ENCODE peak calls at places on chromosomes 16 and 17, in six cellular contexts. One of them, this sample, is unnamed.

GRCh38 chr16:86343733-86344585 is 166.4 kb upstream of the FOXF1 start:
- DNase-seq in right cardiac atrium: no peak
- DNase-seq in mesendoderm: peak; percentile 74
- DNase-seq in left ventricle myocardium inferior: no peak
- DNase-seq in heart right ventricle: no peak
- DNase-seq in lower lobe of right lung: no peak
- DNase-seq in this sample: peak; percentile 43

GRCh38 chr17:17494499-17495447 is 1.4 kb downstream of the RASD1 start:
- DNase-seq in right cardiac atrium: peak; percentile 75
- DNase-seq in mesendoderm: peak; percentile 87
- DNase-seq in left ventricle myocardium inferior: peak; percentile 51
- DNase-seq in heart right ventricle: peak; percentile 45
- DNase-seq in lower lobe of right lung: peak; percentile 74
- DNase-seq in this sample: peak; percentile 66

GRCh38 chr17:8829036-8829941 is 30.1 kb upstream of the MFSD6L start:
- DNase-seq in right cardiac atrium: no peak
- DNase-seq in mesendoderm: no peak
- DNase-seq in left ventricle myocardium inferior: no peak
- DNase-seq in heart right ventricle: no peak
- DNase-seq in lower lobe of right lung: no peak
- DNase-seq in this sample: no peak

GRCh38 chr16:81076566-81077076 is 417 bp downstream of the C16orf46 start:
- DNase-seq in right cardiac atrium: peak; percentile 89
- DNase-seq in mesendoderm: no peak
- DNase-seq in left ventricle myocardium inferior: peak; percentile 89
- DNase-seq in heart right ventricle: peak; percentile 90
- DNase-seq in lower lobe of right lung: peak; percentile 89
- DNase-seq in this sample: peak; percentile 85

GRCh38 chr16:64590516-64590915 is 531.3 kb downstream of the CDH11 start:
- DNase-seq in right cardiac atrium: no peak
- DNase-seq in mesendoderm: no peak
- DNase-seq in left ventricle myocardium inferior: no peak
- DNase-seq in heart right ventricle: no peak
- DNase-seq in lower lobe of right lung: no peak
- DNase-seq in this sample: peak; percentile 9

GRCh38 chr17:42097691-42098661 is at the start of gene ZNF385C:
- DNase-seq in right cardiac atrium: no peak
- DNase-seq in mesendoderm: no peak
- DNase-seq in left ventricle myocardium inferior: no peak
- DNase-seq in heart right ventricle: no peak
- DNase-seq in lower lobe of right lung: no peak
- DNase-seq in this sample: no peak

GRCh38 chr17:68906638-68907037 is 48.6 kb downstream of the ABCA8 start:
- DNase-seq in right cardiac atrium: no peak
- DNase-seq in mesendoderm: peak; percentile 18
- DNase-seq in left ventricle myocardium inferior: no peak
- DNase-seq in heart right ventricle: no peak
- DNase-seq in lower lobe of right lung: no peak
- DNase-seq in this sample: peak; percentile 55

GRCh38 chr17:72376486-72377345 is 255.9 kb downstream of the SOX9 start:
- DNase-seq in right cardiac atrium: no peak
- DNase-seq in mesendoderm: no peak
- DNase-seq in left ventricle myocardium inferior: no peak
- DNase-seq in heart right ventricle: no peak
- DNase-seq in lower lobe of right lung: no peak
- DNase-seq in this sample: no peak

GRCh38 chr17:46736100-46736499 is 82.4 kb downstream of the WNT3 start:
- DNase-seq in right cardiac atrium: no peak
- DNase-seq in mesendoderm: no peak
- DNase-seq in left ventricle myocardium inferior: no peak
- DNase-seq in heart right ventricle: no peak
- DNase-seq in lower lobe of right lung: no peak
- DNase-seq in this sample: no peak

GRCh38 chr16:12805091-12805490 is 1.4 kb upstream of the CPPED1 start:
- DNase-seq in right cardiac atrium: no peak
- DNase-seq in mesendoderm: no peak
- DNase-seq in left ventricle myocardium inferior: no peak
- DNase-seq in heart right ventricle: no peak
- DNase-seq in lower lobe of right lung: no peak
- DNase-seq in this sample: no peak

GRCh38 chr17:80104321-80104955 is 3.1 kb downstream of the GAA start:
- DNase-seq in right cardiac atrium: no peak
- DNase-seq in mesendoderm: peak; percentile 31
- DNase-seq in left ventricle myocardium inferior: no peak
- DNase-seq in heart right ventricle: no peak
- DNase-seq in lower lobe of right lung: peak; percentile 47
- DNase-seq in this sample: peak; percentile 55

GRCh38 chr16:56451753-56452689 is 667 bp downstream of the OGFOD1 start:
- DNase-seq in right cardiac atrium: peak; percentile 29
- DNase-seq in mesendoderm: peak; percentile 78
- DNase-seq in left ventricle myocardium inferior: no peak
- DNase-seq in heart right ventricle: peak; percentile 42
- DNase-seq in lower lobe of right lung: no peak
- DNase-seq in this sample: peak; percentile 32

GRCh38 chr16:66376577-66377326 is 10.3 kb downstream of the CDH5 start:
- DNase-seq in right cardiac atrium: no peak
- DNase-seq in mesendoderm: no peak
- DNase-seq in left ventricle myocardium inferior: no peak
- DNase-seq in heart right ventricle: no peak
- DNase-seq in lower lobe of right lung: no peak
- DNase-seq in this sample: no peak

GRCh38 chr17:497587-498034 is 145.0 kb upstream of the RPH3AL start:
- DNase-seq in right cardiac atrium: no peak
- DNase-seq in mesendoderm: no peak
- DNase-seq in left ventricle myocardium inferior: no peak
- DNase-seq in heart right ventricle: no peak
- DNase-seq in lower lobe of right lung: no peak
- DNase-seq in this sample: no peak

GRCh38 chr16:75093598-75094540 is 22.7 kb downstream of the LDHD start:
- DNase-seq in right cardiac atrium: no peak
- DNase-seq in mesendoderm: no peak
- DNase-seq in left ventricle myocardium inferior: no peak
- DNase-seq in heart right ventricle: no peak
- DNase-seq in lower lobe of right lung: no peak
- DNase-seq in this sample: no peak

GRCh38 chr17:47705536-47706481 is 11.8 kb downstream of the TBKBP1 start:
- DNase-seq in right cardiac atrium: no peak
- DNase-seq in mesendoderm: no peak
- DNase-seq in left ventricle myocardium inferior: no peak
- DNase-seq in heart right ventricle: no peak
- DNase-seq in lower lobe of right lung: peak; percentile 20
- DNase-seq in this sample: no peak

GRCh38 chr17:57097832-57098421 is 12.9 kb downstream of the AKAP1 start:
- DNase-seq in right cardiac atrium: no peak
- DNase-seq in mesendoderm: no peak
- DNase-seq in left ventricle myocardium inferior: no peak
- DNase-seq in heart right ventricle: peak; percentile 74
- DNase-seq in lower lobe of right lung: no peak
- DNase-seq in this sample: peak; percentile 77

GRCh38 chr16:17556276-17557052 is 85.7 kb upstream of the XYLT1 start:
- DNase-seq in right cardiac atrium: no peak
- DNase-seq in mesendoderm: peak; percentile 63
- DNase-seq in left ventricle myocardium inferior: no peak
- DNase-seq in heart right ventricle: no peak
- DNase-seq in lower lobe of right lung: no peak
- DNase-seq in this sample: peak; percentile 3

GRCh38 chr17:41178843-41179616 is 1.0 kb upstream of the KRTAP4-2 start:
- DNase-seq in right cardiac atrium: no peak
- DNase-seq in mesendoderm: no peak
- DNase-seq in left ventricle myocardium inferior: no peak
- DNase-seq in heart right ventricle: no peak
- DNase-seq in lower lobe of right lung: no peak
- DNase-seq in this sample: no peak

GRCh38 chr16:46713634-46714033 is 24.2 kb downstream of the ORC6 start:
- DNase-seq in right cardiac atrium: no peak
- DNase-seq in mesendoderm: no peak
- DNase-seq in left ventricle myocardium inferior: no peak
- DNase-seq in heart right ventricle: no peak
- DNase-seq in lower lobe of right lung: no peak
- DNase-seq in this sample: peak; percentile 41

GRCh38 chr17:78939615-78940014 is 14.4 kb upstream of the TIMP2 start:
- DNase-seq in right cardiac atrium: no peak
- DNase-seq in mesendoderm: no peak
- DNase-seq in left ventricle myocardium inferior: no peak
- DNase-seq in heart right ventricle: no peak
- DNase-seq in lower lobe of right lung: no peak
- DNase-seq in this sample: no peak

GRCh38 chr17:31339906-31340661 is 18.7 kb upstream of the EVI2A start:
- DNase-seq in right cardiac atrium: no peak
- DNase-seq in mesendoderm: no peak
- DNase-seq in left ventricle myocardium inferior: no peak
- DNase-seq in heart right ventricle: no peak
- DNase-seq in lower lobe of right lung: no peak
- DNase-seq in this sample: peak; percentile 86

GRCh38 chr17:77288115-77288619 is 147.4 kb downstream of the SEC14L1 start:
- DNase-seq in right cardiac atrium: no peak
- DNase-seq in mesendoderm: no peak
- DNase-seq in left ventricle myocardium inferior: no peak
- DNase-seq in heart right ventricle: no peak
- DNase-seq in lower lobe of right lung: no peak
- DNase-seq in this sample: no peak

GRCh38 chr17:57954421-57955182 is 610 bp downstream of the CUEDC1 start:
- DNase-seq in right cardiac atrium: peak; percentile 93
- DNase-seq in mesendoderm: peak; percentile 91
- DNase-seq in left ventricle myocardium inferior: peak; percentile 91
- DNase-seq in heart right ventricle: peak; percentile 93
- DNase-seq in lower lobe of right lung: peak; percentile 72
- DNase-seq in this sample: peak; percentile 77

GRCh38 chr16:30414159-30414558 is 6.8 kb downstream of the ZNF771 start:
- DNase-seq in right cardiac atrium: no peak
- DNase-seq in mesendoderm: no peak
- DNase-seq in left ventricle myocardium inferior: no peak
- DNase-seq in heart right ventricle: no peak
- DNase-seq in lower lobe of right lung: no peak
- DNase-seq in this sample: no peak

GRCh38 chr17:62075308-62075815 is 10.3 kb upstream of the MED13 start:
- DNase-seq in right cardiac atrium: no peak
- DNase-seq in mesendoderm: no peak
- DNase-seq in left ventricle myocardium inferior: no peak
- DNase-seq in heart right ventricle: no peak
- DNase-seq in lower lobe of right lung: no peak
- DNase-seq in this sample: peak; percentile 32

GRCh38 chr17:4679652-4680051 is 24.3 kb downstream of the PELP1 start:
- DNase-seq in right cardiac atrium: no peak
- DNase-seq in mesendoderm: peak; percentile 78
- DNase-seq in left ventricle myocardium inferior: no peak
- DNase-seq in heart right ventricle: no peak
- DNase-seq in lower lobe of right lung: no peak
- DNase-seq in this sample: peak; percentile 46
- H3K27ac ChIP-seq in right cardiac atrium: no peak overlapping the region
- H3K27ac ChIP-seq in mesendoderm: no peak overlapping the region
- H3K27ac ChIP-seq in left ventricle myocardium inferior: no peak overlapping the region
- H3K27ac ChIP-seq in heart right ventricle: no peak overlapping the region
- H3K27ac ChIP-seq in lower lobe of right lung: no peak overlapping the region
- H3K27ac ChIP-seq in this sample: peak overlapping the region; percentile 82

GRCh38 chr17:50641339-50641725 is 6.7 kb downstream of the ABCC3 start:
- DNase-seq in right cardiac atrium: no peak
- DNase-seq in mesendoderm: no peak
- DNase-seq in left ventricle myocardium inferior: no peak
- DNase-seq in heart right ventricle: no peak
- DNase-seq in lower lobe of right lung: no peak
- DNase-seq in this sample: no peak

GRCh38 chr17:50638851-50639767 is 4.4 kb downstream of the ABCC3 start:
- DNase-seq in right cardiac atrium: peak; percentile 94
- DNase-seq in mesendoderm: peak; percentile 93
- DNase-seq in left ventricle myocardium inferior: peak; percentile 84
- DNase-seq in heart right ventricle: peak; percentile 90
- DNase-seq in lower lobe of right lung: peak; percentile 94
- DNase-seq in this sample: peak; percentile 99

GRCh38 chr17:50642722-50643656 is 8.3 kb downstream of the ABCC3 start:
- DNase-seq in right cardiac atrium: no peak
- DNase-seq in mesendoderm: no peak
- DNase-seq in left ventricle myocardium inferior: no peak
- DNase-seq in heart right ventricle: no peak
- DNase-seq in lower lobe of right lung: no peak
- DNase-seq in this sample: no peak

GRCh38 chr17:50642071-50642721 is 7.5 kb downstream of the ABCC3 start:
- DNase-seq in right cardiac atrium: no peak
- DNase-seq in mesendoderm: no peak
- DNase-seq in left ventricle myocardium inferior: no peak
- DNase-seq in heart right ventricle: no peak
- DNase-seq in lower lobe of right lung: no peak
- DNase-seq in this sample: no peak

DNA sequence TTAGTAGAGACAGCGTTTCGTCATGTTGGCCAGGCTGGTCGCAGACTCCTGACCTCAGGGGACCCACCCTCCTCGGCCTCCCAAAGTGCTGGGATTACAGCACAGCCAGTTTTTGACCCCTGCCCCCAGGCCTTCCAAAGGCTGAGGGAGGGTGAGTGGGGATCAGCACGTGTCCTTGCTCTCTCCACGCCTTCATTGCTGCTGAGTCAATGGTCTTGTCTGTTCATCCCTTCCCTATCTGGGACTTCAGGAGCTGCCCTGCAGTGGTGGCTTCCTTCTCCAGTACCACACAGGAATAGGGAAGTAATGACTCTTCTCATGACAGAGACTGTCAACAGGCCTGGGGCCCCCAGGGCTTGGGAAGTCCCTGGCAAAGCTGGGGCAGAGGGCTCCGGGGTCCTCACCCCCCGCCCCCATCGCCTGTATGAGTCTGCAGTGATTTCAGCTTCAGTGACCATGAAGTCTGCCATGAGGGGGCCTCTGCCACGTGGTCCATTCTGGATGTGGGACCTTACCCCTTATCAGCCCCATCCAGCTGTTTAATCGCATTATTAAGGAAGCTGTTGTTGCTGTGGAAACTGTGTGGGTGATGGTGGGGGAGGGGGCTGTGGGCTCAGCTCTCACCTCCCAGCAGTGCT is 6.1 kb downstream of the ABCC3 start:
- DNase-seq in right cardiac atrium: peak; percentile 47
- DNase-seq in mesendoderm: peak; percentile 76
- DNase-seq in left ventricle myocardium inferior: no peak
- DNase-seq in heart right ventricle: no peak
- DNase-seq in lower lobe of right lung: no peak
- DNase-seq in this sample: peak; percentile 46
- H3K4me1 ChIP-seq in right cardiac atrium: peaks cover 12% of the 10 kb centered on the region
- H3K4me1 ChIP-seq in mesendoderm: peaks cover 12% of the 10 kb centered on the region
- H3K4me1 ChIP-seq in left ventricle myocardium inferior: peaks cover 22% of the 10 kb centered on the region
- H3K4me1 ChIP-seq in heart right ventricle: peaks cover 23% of the 10 kb centered on the region
- H3K4me1 ChIP-seq in lower lobe of right lung: peaks cover 48% of the 10 kb centered on the region
- H3K4me1 ChIP-seq in this sample: no peaks in the 10 kb centered on the region

DNA sequence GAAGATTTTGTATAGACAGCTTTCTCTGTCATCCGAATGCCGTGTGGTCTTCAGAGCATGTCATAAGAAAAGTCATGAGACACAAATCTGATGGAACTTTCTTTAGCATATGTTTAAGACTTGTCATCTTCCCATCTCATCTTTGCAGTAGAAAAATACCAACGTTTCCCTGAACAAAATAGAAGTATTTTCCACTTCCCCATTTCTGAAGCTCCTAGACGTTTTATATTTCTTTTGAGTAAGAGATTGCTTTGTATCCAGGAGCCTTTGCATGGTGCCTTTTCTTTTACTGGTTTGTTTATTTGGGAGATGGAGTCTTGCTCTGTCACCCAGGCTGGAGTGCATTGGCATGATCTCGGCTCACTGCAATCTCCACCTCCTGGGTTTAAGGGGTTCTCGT is 235.1 kb downstream of the PRKCA start:
- DNase-seq in right cardiac atrium: no peak
- DNase-seq in mesendoderm: no peak
- DNase-seq in left ventricle myocardium inferior: no peak
- DNase-seq in heart right ventricle: no peak
- DNase-seq in lower lobe of right lung: no peak
- DNase-seq in this sample: no peak
- H3K27ac ChIP-seq in right cardiac atrium: no peak overlapping the region
- H3K27ac ChIP-seq in mesendoderm: no peak overlapping the region
- H3K27ac ChIP-seq in left ventricle myocardium inferior: no peak overlapping the region
- H3K27ac ChIP-seq in heart right ventricle: no peak overlapping the region
- H3K27ac ChIP-seq in lower lobe of right lung: no peak overlapping the region
- H3K27ac ChIP-seq in this sample: no peak overlapping the region

GRCh38 chr17:45298546-45299285 is 18.1 kb downstream of the MAP3K14 start:
- DNase-seq in right cardiac atrium: no peak
- DNase-seq in mesendoderm: no peak
- DNase-seq in left ventricle myocardium inferior: no peak
- DNase-seq in heart right ventricle: no peak
- DNase-seq in lower lobe of right lung: no peak
- DNase-seq in this sample: no peak
- H3K4me1 ChIP-seq in right cardiac atrium: peaks cover 39% of the 10 kb centered on the region
- H3K4me1 ChIP-seq in mesendoderm: no peaks in the 10 kb centered on the region
- H3K4me1 ChIP-seq in left ventricle myocardium inferior: peaks cover 100% of the 10 kb centered on the region
- H3K4me1 ChIP-seq in heart right ventricle: peaks cover 100% of the 10 kb centered on the region
- H3K4me1 ChIP-seq in lower lobe of right lung: peaks cover 97% of the 10 kb centered on the region
- H3K4me1 ChIP-seq in this sample: peaks cover 31% of the 10 kb centered on the region

This sample was measured in cardiac muscle cell.